ENCODE peak calls at places on chromosomes 11 and 22, in ten cellular contexts. V, L, E, C, K, B, Y, O, N and U are unnamed samples.

GRCh38 chr11:70226967-70227366 is 23.9 kb downstream of the FADD start:
- DNase-seq in V (no peak), L (peak), E (no peak), C (peak), K (no peak), B (no peak), Y (peak), O (peak), N (no peak), U (no peak)

GRCh38 chr11:17596711-17597110 is 49.7 kb downstream of the OTOG start:
- DNase-seq in V (no peak), L (no peak), E (peak), C (peak), K (no peak), B (no peak), Y (no peak), O (no peak), N (no peak), U (no peak)

GRCh38 chr11:75689861-75690641 is 21.2 kb upstream of the MAP6 start:
- DNase-seq in V (no peak), L (peak), E (no peak), C (no peak), K (no peak), B (no peak), Y (no peak), O (no peak), N (no peak), U (no peak)

GRCh38 chr22:43532301-43533050 is 120.7 kb downstream of the MPPED1 start:
- DNase-seq in V (no peak), L (no peak), E (no peak), C (no peak), K (no peak), B (no peak), Y (no peak), O (no peak), N (no peak), U (no peak)

GRCh38 chr11:95138448-95138847 is 48.8 kb downstream of the ENDOD1 start:
- DNase-seq in V (no peak), L (no peak), E (no peak), C (no peak), K (no peak), B (no peak), Y (peak), O (no peak), N (no peak), U (no peak)

GRCh38 chr11:15278129-15278528 is 163.4 kb downstream of the INSC start:
- DNase-seq in V (no peak), L (no peak), E (no peak), C (no peak), K (no peak), B (no peak), Y (no peak), O (no peak), N (no peak), U (no peak)

GRCh38 chr22:49753961-49754673 is 73.6 kb downstream of the BRD1 start:
- DNase-seq in V (no peak), L (no peak), E (peak), C (no peak), K (no peak), B (no peak), Y (no peak), O (no peak), N (no peak), U (no peak)

GRCh38 chr11:44364596-44364995 is 54.7 kb upstream of the ALX4 start:
- DNase-seq in V (no peak), L (no peak), E (no peak), C (no peak), K (no peak), B (no peak), Y (no peak), O (no peak), N (no peak), U (no peak)

GRCh38 chr11:66727883-66728759 is 895 bp downstream of the SPTBN2 start:
- DNase-seq in V (no peak), L (no peak), E (no peak), C (no peak), K (no peak), B (no peak), Y (peak), O (peak), N (no peak), U (no peak)

DNA sequence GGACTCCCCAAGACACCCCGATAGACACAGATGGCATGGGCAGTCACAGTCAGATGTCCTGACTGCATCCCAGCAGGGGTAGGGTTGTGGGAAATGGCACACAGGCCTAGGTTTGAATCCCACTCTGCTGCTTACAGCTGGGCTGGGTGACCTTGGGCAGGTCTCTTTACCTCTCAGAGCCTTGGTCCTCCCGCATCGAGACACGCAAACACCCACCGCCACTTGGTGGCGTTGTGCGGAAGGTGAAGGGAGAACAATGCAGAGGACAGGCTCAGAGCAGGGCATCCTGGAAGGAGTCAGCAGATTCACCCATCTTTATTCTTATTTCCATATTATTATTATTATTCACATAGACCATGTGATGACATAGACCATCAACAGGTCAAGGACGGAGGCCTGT is 140.5 kb downstream of the MIAT start:
- DNase-seq in V (no peak), L (peak), E (no peak), C (peak), K (no peak), B (no peak), Y (no peak), O (peak), N (no peak), U (no peak)
- TF ChIP-seq CTCF in V (no peak), L (peak), E (no peak), C (no peak), K (no peak), B (no peak), Y (no peak), O (peak), N (peak), U (no peak)

GRCh38 chr11:99376463-99376862 is 355.7 kb downstream of the CNTN5 start:
- DNase-seq in V (no peak), L (no peak), E (no peak), C (no peak), K (no peak), B (no peak), Y (no peak), O (no peak), N (no peak), U (no peak)
- TF ChIP-seq CTCF in V (no peak), L (no peak), E (no peak), C (no peak), K (no peak), B (no peak), Y (no peak), O (no peak), N (no peak), U (no peak)

DNA sequence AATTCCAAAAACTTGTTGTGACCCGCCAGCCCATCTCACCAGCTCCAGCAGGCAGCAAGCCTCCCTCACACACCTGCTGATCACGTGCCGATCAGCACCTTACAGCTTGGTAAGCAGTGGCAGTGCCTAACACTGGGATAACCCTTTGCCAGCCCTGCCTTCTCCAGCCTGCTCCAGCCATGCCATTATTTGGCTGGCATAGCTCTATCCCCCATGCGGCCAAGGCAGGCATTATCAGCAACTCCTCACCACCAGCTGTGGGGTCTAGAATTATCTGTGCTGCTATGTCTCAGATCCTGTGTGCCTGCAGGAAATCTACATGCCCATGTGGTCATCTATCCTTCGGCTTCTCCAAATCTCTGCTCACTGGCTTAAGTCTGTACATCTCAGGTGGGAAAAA is 215.0 kb downstream of the ST3GAL4 start:
- DNase-seq in V (no peak), L (no peak), E (no peak), C (no peak), K (no peak), B (no peak), Y (no peak), O (no peak), N (no peak), U (no peak)
- TF ChIP-seq CTCF in V (no peak), L (no peak), E (no peak), C (no peak), K (no peak), B (no peak), Y (no peak), O (no peak), N (no peak), U (no peak)

GRCh38 chr11:68584097-68584496 is 100.2 kb upstream of the GAL start:
- DNase-seq in V (peak), L (peak), E (no peak), C (peak), K (peak), B (peak), Y (peak), O (peak), N (no peak), U (peak)
- TF ChIP-seq CTCF in V (peak), L (peak), E (no peak), C (peak), K (peak), B (peak), Y (peak), O (peak), N (peak), U (peak)

DNA sequence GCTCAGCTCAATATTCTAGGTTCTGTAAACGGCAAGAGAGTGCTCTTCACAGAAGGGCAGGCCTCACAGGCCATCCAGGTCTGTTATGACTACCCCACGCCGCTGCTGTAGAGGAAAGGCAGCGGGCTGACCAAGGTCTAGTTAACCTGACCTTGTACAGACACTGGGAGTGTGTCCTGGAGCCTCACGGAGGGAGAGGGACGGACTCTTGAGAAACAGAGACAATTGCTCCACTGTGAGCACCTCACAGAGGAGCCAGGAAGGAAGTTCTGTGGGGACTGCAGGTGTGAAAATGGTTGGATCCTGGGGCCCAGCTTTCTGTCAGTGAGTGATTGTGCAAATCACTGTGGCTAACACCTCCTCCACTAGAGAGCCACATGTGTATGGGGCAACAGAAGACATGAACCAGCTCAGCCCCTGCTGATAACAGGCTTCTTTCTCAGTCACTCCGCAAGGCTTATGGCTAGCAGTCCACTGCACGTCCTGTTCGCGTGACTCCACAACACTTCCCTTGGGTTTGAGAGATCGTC is 31.4 kb upstream of the YPEL1 start:
- DNase-seq in V (no peak), L (peak), E (no peak), C (no peak), K (peak), B (peak), Y (no peak), O (no peak), N (no peak), U (no peak)
- TF ChIP-seq CTCF in V (no peak), L (no peak), E (no peak), C (no peak), K (no peak), B (no peak), Y (no peak), O (no peak), N (no peak), U (no peak)